ENCODE peak calls at places on chromosome 1, in four cellular contexts. X, V, J and R are unnamed samples.

GRCh38 chr1:63713627-63714481 is 60.0 kb upstream of the ROR1 start:
- DNase-seq in X (peak), V (no peak), J (peak), R (peak)

GRCh38 chr1:94801919-94802546 is 18.1 kb upstream of the SLC44A3 start:
- DNase-seq in X (peak), J (peak), V (peak), R (peak)

GRCh38 chr1:77313491-77313890 is 31.7 kb downstream of the AK5 start:
- DNase-seq in J (peak), X (peak), V (peak), R (peak)

GRCh38 chr1:15953294-15953771 is 22.6 kb downstream of the ZBTB17 start:
- DNase-seq in V (no peak), J (no peak), X (peak), R (no peak)

GRCh38 chr1:225999912-226000337 is 782 bp upstream of the SDE2 start:
- DNase-seq in V (no peak), J (no peak), X (peak), R (no peak)

GRCh38 chr1:232267092-232267836 is 362.7 kb downstream of the SIPA1L2 start:
- DNase-seq in J (no peak), X (no peak), V (no peak), R (peak)

GRCh38 chr1:153357076-153357852 is 390 bp upstream of the S100A9 start:
- DNase-seq in J (peak), V (no peak), X (no peak), R (peak)

GRCh38 chr1:234168061-234168724 is 205.1 kb upstream of the COA6 start:
- DNase-seq in X (no peak), V (no peak), J (no peak), R (no peak)

GRCh38 chr1:190022709-190023108 is 455.0 kb downstream of the BRINP3 start:
- DNase-seq in V (no peak), J (no peak), X (peak), R (peak)

GRCh38 chr1:223363057-223363855 is 720 bp downstream of the SUSD4 start:
- DNase-seq in X (peak), V (peak), J (peak), R (no peak)

DNA sequence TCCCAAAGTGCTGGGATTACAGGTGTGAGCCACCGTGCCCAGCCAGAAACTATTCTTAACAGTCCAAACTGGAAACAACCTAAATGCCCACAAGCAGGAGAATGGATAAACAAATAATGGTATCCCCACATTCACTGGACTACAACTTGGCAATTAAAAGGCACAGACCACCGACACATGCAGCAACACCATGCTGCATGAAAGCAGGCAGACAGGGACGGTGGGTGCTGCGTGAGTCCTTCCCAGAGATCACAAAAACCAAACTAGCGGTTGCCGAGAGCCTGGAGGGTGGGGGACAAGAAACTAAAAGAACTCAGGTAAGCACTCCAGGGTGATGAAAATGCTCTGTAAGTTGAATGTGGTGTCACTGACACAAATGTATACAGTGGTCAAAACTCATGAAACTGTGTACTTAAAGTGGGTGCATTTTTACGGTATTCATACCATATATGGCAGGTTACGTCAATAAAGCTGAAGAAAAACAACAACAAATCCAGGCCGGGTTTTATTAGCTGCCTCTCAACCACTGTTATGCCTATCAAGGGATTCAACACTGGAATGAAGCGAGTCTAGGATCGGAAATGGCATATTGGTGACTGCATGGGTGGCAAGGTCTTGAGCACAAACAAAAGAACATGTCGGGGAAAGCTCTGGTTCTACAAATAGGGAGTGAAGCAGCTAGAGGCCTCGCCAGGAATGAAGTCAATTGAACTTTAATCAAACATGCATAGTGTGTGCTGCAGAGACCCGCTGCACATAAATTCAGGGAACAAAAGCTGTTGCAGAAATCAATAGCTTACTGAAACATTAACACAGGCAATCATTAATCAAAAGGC is 52.4 kb downstream of the SLC45A1 start:
- DNase-seq in V (no peak), J (peak), X (no peak), R (no peak)
- H3K9ac ChIP-seq in V (no peak), J (no peak), X (no peak), R (no peak)

GRCh38 chr1:111201275-111202090 is 1.0 kb upstream of the DENND2D start:
- DNase-seq in J (no peak), V (no peak), X (no peak), R (no peak)
- H3K4me3 ChIP-seq in J (no peak), V (no peak), X (no peak), R (no peak)

GRCh38 chr1:107767156-107767582 is 197.8 kb downstream of the VAV3 start:
- DNase-seq in V (no peak), J (no peak), X (no peak), R (no peak)

GRCh38 chr1:107765484-107765883 is 199.5 kb downstream of the VAV3 start:
- DNase-seq in X (no peak), J (no peak), V (no peak), R (no peak)

GRCh38 chr1:107766533-107766932 is 198.4 kb downstream of the VAV3 start:
- DNase-seq in V (no peak), J (no peak), X (no peak), R (peak)

GRCh38 chr1:107762751-107763390 is 202.1 kb downstream of the VAV3 start:
- DNase-seq in V (no peak), X (no peak), J (no peak), R (no peak)
- H3K9ac ChIP-seq in V (no peak), X (no peak), J (no peak), R (no peak)

GRCh38 chr1:89487972-89488371 is 36.7 kb upstream of the LRRC8B start:
- DNase-seq in V (no peak), J (no peak), X (no peak), R (no peak)
- H3K4me3 ChIP-seq in V (no peak), J (no peak), X (no peak), R (no peak)